ENCODE peak calls at places on chromosomes 3 and 15, in ten cellular contexts. One of them, this sample, is unnamed.

GRCh38 chr3:128374746-128375445 is 91.8 kb downstream of the DNAJB8 start:
- DNase-seq in left lung: no peak
- DNase-seq in mesothelial cell of epicardium: no peak
- DNase-seq in lower lobe of right lung: no peak
- DNase-seq in sigmoid colon: no peak
- DNase-seq in activated B cell treated with CpG ODN at 0.5 μM for 24 hours: no peak
- DNase-seq in upper lobe of right lung: no peak
- DNase-seq in fibroblast of pulmonary artery: no peak
- DNase-seq in omental fat pad: no peak
- DNase-seq in OCI-LY7: peak
- DNase-seq in this sample: no peak

GRCh38 chr3:25582242-25582641 is 82.5 kb downstream of the TOP2B start:
- DNase-seq in activated B cell treated with CpG ODN at 0.5 μM for 24 hours: no peak
- DNase-seq in left lung: no peak
- DNase-seq in sigmoid colon: no peak
- DNase-seq in omental fat pad: no peak
- DNase-seq in upper lobe of right lung: no peak
- DNase-seq in OCI-LY7: no peak
- DNase-seq in fibroblast of pulmonary artery: peak
- DNase-seq in mesothelial cell of epicardium: no peak
- DNase-seq in lower lobe of right lung: no peak
- DNase-seq in this sample: no peak

GRCh38 chr3:64484289-64484992 is 203.4 kb downstream of the ADAMTS9 start:
- DNase-seq in upper lobe of right lung: peak
- DNase-seq in omental fat pad: peak
- DNase-seq in lower lobe of right lung: peak
- DNase-seq in left lung: no peak
- DNase-seq in activated B cell treated with CpG ODN at 0.5 μM for 24 hours: peak
- DNase-seq in fibroblast of pulmonary artery: peak
- DNase-seq in mesothelial cell of epicardium: peak
- DNase-seq in OCI-LY7: peak
- DNase-seq in sigmoid colon: peak
- DNase-seq in this sample: peak

GRCh38 chr3:156445117-156445968 is 109.6 kb downstream of the SSR3 start:
- DNase-seq in sigmoid colon: no peak
- DNase-seq in activated B cell treated with CpG ODN at 0.5 μM for 24 hours: no peak
- DNase-seq in fibroblast of pulmonary artery: no peak
- DNase-seq in lower lobe of right lung: no peak
- DNase-seq in left lung: no peak
- DNase-seq in omental fat pad: no peak
- DNase-seq in upper lobe of right lung: no peak
- DNase-seq in OCI-LY7: no peak
- DNase-seq in mesothelial cell of epicardium: no peak
- DNase-seq in this sample: no peak

GRCh38 chr3:60841355-60841754 is 409.9 kb downstream of the FHIT start:
- DNase-seq in activated B cell treated with CpG ODN at 0.5 μM for 24 hours: no peak
- DNase-seq in upper lobe of right lung: no peak
- DNase-seq in omental fat pad: no peak
- DNase-seq in left lung: no peak
- DNase-seq in fibroblast of pulmonary artery: peak
- DNase-seq in OCI-LY7: no peak
- DNase-seq in lower lobe of right lung: no peak
- DNase-seq in sigmoid colon: no peak
- DNase-seq in mesothelial cell of epicardium: no peak
- DNase-seq in this sample: no peak

GRCh38 chr15:82122754-82123400 is 77.1 kb upstream of the MEX3B start:
- DNase-seq in activated B cell treated with CpG ODN at 0.5 μM for 24 hours: no peak
- DNase-seq in sigmoid colon: peak
- DNase-seq in OCI-LY7: no peak
- DNase-seq in left lung: no peak
- DNase-seq in mesothelial cell of epicardium: no peak
- DNase-seq in lower lobe of right lung: no peak
- DNase-seq in omental fat pad: no peak
- DNase-seq in fibroblast of pulmonary artery: peak
- DNase-seq in upper lobe of right lung: no peak
- DNase-seq in this sample: no peak

GRCh38 chr3:45773714-45774449 is 22.5 kb downstream of the SLC6A20 start:
- DNase-seq in upper lobe of right lung: no peak
- DNase-seq in left lung: no peak
- DNase-seq in mesothelial cell of epicardium: no peak
- DNase-seq in OCI-LY7: no peak
- DNase-seq in fibroblast of pulmonary artery: no peak
- DNase-seq in omental fat pad: no peak
- DNase-seq in activated B cell treated with CpG ODN at 0.5 μM for 24 hours: no peak
- DNase-seq in sigmoid colon: no peak
- DNase-seq in lower lobe of right lung: no peak
- DNase-seq in this sample: no peak

GRCh38 chr3:195817578-195818135 is 5.9 kb upstream of the MUC4 start:
- DNase-seq in fibroblast of pulmonary artery: no peak
- DNase-seq in mesothelial cell of epicardium: no peak
- DNase-seq in sigmoid colon: no peak
- DNase-seq in left lung: no peak
- DNase-seq in upper lobe of right lung: no peak
- DNase-seq in omental fat pad: no peak
- DNase-seq in activated B cell treated with CpG ODN at 0.5 μM for 24 hours: no peak
- DNase-seq in OCI-LY7: no peak
- DNase-seq in lower lobe of right lung: no peak
- DNase-seq in this sample: no peak

GRCh38 chr3:115217678-115218451 is 70.8 kb upstream of the ZBTB20 start:
- DNase-seq in left lung: no peak
- DNase-seq in OCI-LY7: peak
- DNase-seq in upper lobe of right lung: no peak
- DNase-seq in lower lobe of right lung: no peak
- DNase-seq in activated B cell treated with CpG ODN at 0.5 μM for 24 hours: no peak
- DNase-seq in sigmoid colon: no peak
- DNase-seq in fibroblast of pulmonary artery: peak
- DNase-seq in mesothelial cell of epicardium: no peak
- DNase-seq in omental fat pad: no peak
- DNase-seq in this sample: no peak

GRCh38 chr3:79067734-79068133 is 700.1 kb downstream of the ROBO1 start:
- DNase-seq in mesothelial cell of epicardium: no peak
- DNase-seq in upper lobe of right lung: no peak
- DNase-seq in lower lobe of right lung: no peak
- DNase-seq in omental fat pad: no peak
- DNase-seq in left lung: no peak
- DNase-seq in fibroblast of pulmonary artery: no peak
- DNase-seq in sigmoid colon: no peak
- DNase-seq in OCI-LY7: no peak
- DNase-seq in activated B cell treated with CpG ODN at 0.5 μM for 24 hours: no peak
- DNase-seq in this sample: no peak

GRCh38 chr3:170469151-170470062 is 50.7 kb downstream of the CLDN11 start:
- DNase-seq in fibroblast of pulmonary artery: no peak
- DNase-seq in omental fat pad: no peak
- DNase-seq in OCI-LY7: no peak
- DNase-seq in activated B cell treated with CpG ODN at 0.5 μM for 24 hours: no peak
- DNase-seq in upper lobe of right lung: no peak
- DNase-seq in mesothelial cell of epicardium: no peak
- DNase-seq in left lung: no peak
- DNase-seq in sigmoid colon: peak
- DNase-seq in lower lobe of right lung: no peak
- DNase-seq in this sample: no peak

GRCh38 chr3:22960326-22960984 is 242.7 kb upstream of the UBE2E2 start:
- DNase-seq in OCI-LY7: peak
- DNase-seq in fibroblast of pulmonary artery: peak
- DNase-seq in left lung: no peak
- DNase-seq in lower lobe of right lung: no peak
- DNase-seq in activated B cell treated with CpG ODN at 0.5 μM for 24 hours: no peak
- DNase-seq in upper lobe of right lung: no peak
- DNase-seq in omental fat pad: no peak
- DNase-seq in sigmoid colon: peak
- DNase-seq in mesothelial cell of epicardium: no peak
- DNase-seq in this sample: no peak

GRCh38 chr3:151219056-151219455 is 16.0 kb upstream of the GPR171 start:
- DNase-seq in fibroblast of pulmonary artery: peak
- DNase-seq in sigmoid colon: no peak
- DNase-seq in left lung: no peak
- DNase-seq in mesothelial cell of epicardium: no peak
- DNase-seq in upper lobe of right lung: no peak
- DNase-seq in omental fat pad: no peak
- DNase-seq in OCI-LY7: no peak
- DNase-seq in lower lobe of right lung: no peak
- DNase-seq in activated B cell treated with CpG ODN at 0.5 μM for 24 hours: no peak
- DNase-seq in this sample: no peak

GRCh38 chr3:42980209-42980608 is 1.1 kb downstream of the GASK1A start:
- DNase-seq in fibroblast of pulmonary artery: no peak
- DNase-seq in sigmoid colon: no peak
- DNase-seq in omental fat pad: no peak
- DNase-seq in activated B cell treated with CpG ODN at 0.5 μM for 24 hours: no peak
- DNase-seq in left lung: no peak
- DNase-seq in OCI-LY7: no peak
- DNase-seq in upper lobe of right lung: no peak
- DNase-seq in mesothelial cell of epicardium: no peak
- DNase-seq in lower lobe of right lung: no peak
- DNase-seq in this sample: no peak

DNA sequence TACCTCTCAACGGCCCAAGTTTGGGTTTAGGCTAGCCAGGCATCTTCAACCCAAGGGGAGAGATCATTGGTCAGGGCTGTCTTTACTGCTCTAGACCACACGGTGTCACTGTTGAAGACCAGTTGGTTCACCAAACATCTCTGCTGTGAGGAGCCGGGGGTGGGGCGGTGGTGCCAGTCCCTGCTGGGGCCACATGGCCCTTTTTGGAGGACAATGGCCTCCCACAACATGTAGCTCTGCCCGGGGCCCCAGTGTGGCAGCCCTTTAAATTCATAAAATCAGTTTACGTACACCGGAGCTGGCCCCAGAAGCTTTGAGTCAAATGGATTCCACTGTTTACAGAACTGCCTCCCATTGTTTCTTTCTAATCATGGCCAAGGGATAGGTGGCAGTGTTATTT is 19.1 kb upstream of the TM4SF18 start:
- DNase-seq in OCI-LY7: peak
- DNase-seq in upper lobe of right lung: peak
- DNase-seq in left lung: peak
- DNase-seq in mesothelial cell of epicardium: no peak
- DNase-seq in sigmoid colon: peak
- DNase-seq in omental fat pad: no peak
- DNase-seq in fibroblast of pulmonary artery: peak
- DNase-seq in activated B cell treated with CpG ODN at 0.5 μM for 24 hours: no peak
- DNase-seq in lower lobe of right lung: peak
- DNase-seq in this sample: no peak
- TF ChIP-seq CTCF in OCI-LY7: peak
- TF ChIP-seq CTCF in upper lobe of right lung: peak
- TF ChIP-seq CTCF in left lung: peak
- TF ChIP-seq CTCF in mesothelial cell of epicardium: peak
- TF ChIP-seq CTCF in sigmoid colon: no peak
- TF ChIP-seq CTCF in omental fat pad: no peak
- TF ChIP-seq CTCF in fibroblast of pulmonary artery: peak
- TF ChIP-seq CTCF in activated B cell treated with CpG ODN at 0.5 μM for 24 hours: no peak
- TF ChIP-seq CTCF in lower lobe of right lung: peak
- TF ChIP-seq CTCF in this sample: peak

GRCh38 chr3:56556908-56557814 is at the start of gene CCDC66:
- DNase-seq in omental fat pad: peak
- DNase-seq in sigmoid colon: peak
- DNase-seq in OCI-LY7: peak
- DNase-seq in activated B cell treated with CpG ODN at 0.5 μM for 24 hours: peak
- DNase-seq in left lung: peak
- DNase-seq in upper lobe of right lung: peak
- DNase-seq in fibroblast of pulmonary artery: peak
- DNase-seq in mesothelial cell of epicardium: peak
- DNase-seq in lower lobe of right lung: peak
- DNase-seq in this sample: peak

DNA sequence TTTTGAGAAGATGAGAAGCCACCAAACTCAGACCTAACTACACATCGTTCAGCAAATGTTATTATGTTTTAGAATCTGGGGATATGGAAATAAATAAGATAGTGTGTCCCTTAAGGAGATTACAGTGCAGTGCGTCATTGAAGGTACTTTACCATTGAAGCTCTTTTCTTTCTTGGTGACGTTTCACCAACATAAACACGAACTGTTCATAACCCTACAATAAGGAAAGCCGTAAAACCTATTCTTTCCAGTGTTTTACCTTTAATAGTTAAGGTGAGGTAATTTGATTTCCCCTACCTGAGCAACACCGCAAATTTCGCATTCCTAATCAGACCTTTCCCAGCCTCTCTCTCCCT is 818 bp downstream of the CCDC66 start:
- DNase-seq in OCI-LY7: no peak
- DNase-seq in lower lobe of right lung: no peak
- DNase-seq in mesothelial cell of epicardium: no peak
- DNase-seq in upper lobe of right lung: no peak
- DNase-seq in activated B cell treated with CpG ODN at 0.5 μM for 24 hours: no peak
- DNase-seq in omental fat pad: no peak
- DNase-seq in sigmoid colon: no peak
- DNase-seq in left lung: no peak
- DNase-seq in fibroblast of pulmonary artery: peak
- DNase-seq in this sample: no peak
- TF ChIP-seq CTCF in OCI-LY7: peak
- TF ChIP-seq CTCF in lower lobe of right lung: no peak
- TF ChIP-seq CTCF in mesothelial cell of epicardium: peak
- TF ChIP-seq CTCF in upper lobe of right lung: no peak
- TF ChIP-seq CTCF in activated B cell treated with CpG ODN at 0.5 μM for 24 hours: no peak
- TF ChIP-seq CTCF in omental fat pad: no peak
- TF ChIP-seq CTCF in sigmoid colon: peak
- TF ChIP-seq CTCF in left lung: no peak
- TF ChIP-seq CTCF in fibroblast of pulmonary artery: no peak
- TF ChIP-seq CTCF in this sample: no peak

GRCh38 chr3:83039422-83039821 is 1278.0 kb upstream of the GBE1 start:
- DNase-seq in fibroblast of pulmonary artery: no peak
- DNase-seq in activated B cell treated with CpG ODN at 0.5 μM for 24 hours: no peak
- DNase-seq in OCI-LY7: no peak
- DNase-seq in upper lobe of right lung: no peak
- DNase-seq in mesothelial cell of epicardium: no peak
- DNase-seq in omental fat pad: no peak
- DNase-seq in lower lobe of right lung: no peak
- DNase-seq in sigmoid colon: no peak
- DNase-seq in left lung: no peak
- DNase-seq in this sample: no peak

GRCh38 chr3:83033123-83033522 is 1271.7 kb upstream of the GBE1 start:
- DNase-seq in upper lobe of right lung: no peak
- DNase-seq in lower lobe of right lung: no peak
- DNase-seq in OCI-LY7: no peak
- DNase-seq in mesothelial cell of epicardium: no peak
- DNase-seq in left lung: no peak
- DNase-seq in activated B cell treated with CpG ODN at 0.5 μM for 24 hours: no peak
- DNase-seq in omental fat pad: no peak
- DNase-seq in fibroblast of pulmonary artery: no peak
- DNase-seq in sigmoid colon: no peak
- DNase-seq in this sample: no peak

GRCh38 chr3:83035704-83036010 is 1274.2 kb upstream of the GBE1 start:
- DNase-seq in fibroblast of pulmonary artery: no peak
- DNase-seq in upper lobe of right lung: no peak
- DNase-seq in mesothelial cell of epicardium: no peak
- DNase-seq in left lung: peak
- DNase-seq in activated B cell treated with CpG ODN at 0.5 μM for 24 hours: no peak
- DNase-seq in omental fat pad: no peak
- DNase-seq in sigmoid colon: no peak
- DNase-seq in lower lobe of right lung: peak
- DNase-seq in OCI-LY7: no peak
- DNase-seq in this sample: no peak

GRCh38 chr3:83034806-83035703 is 1273.6 kb upstream of the GBE1 start:
- DNase-seq in activated B cell treated with CpG ODN at 0.5 μM for 24 hours: no peak
- DNase-seq in mesothelial cell of epicardium: no peak
- DNase-seq in fibroblast of pulmonary artery: no peak
- DNase-seq in sigmoid colon: no peak
- DNase-seq in OCI-LY7: no peak
- DNase-seq in omental fat pad: no peak
- DNase-seq in upper lobe of right lung: peak
- DNase-seq in lower lobe of right lung: peak
- DNase-seq in left lung: peak
- DNase-seq in this sample: no peak
- TF ChIP-seq CTCF in activated B cell treated with CpG ODN at 0.5 μM for 24 hours: no peak
- TF ChIP-seq CTCF in mesothelial cell of epicardium: no peak
- TF ChIP-seq CTCF in fibroblast of pulmonary artery: no peak
- TF ChIP-seq CTCF in sigmoid colon: no peak
- TF ChIP-seq CTCF in OCI-LY7: no peak
- TF ChIP-seq CTCF in omental fat pad: no peak
- TF ChIP-seq CTCF in upper lobe of right lung: no peak
- TF ChIP-seq CTCF in lower lobe of right lung: no peak
- TF ChIP-seq CTCF in left lung: no peak
- TF ChIP-seq CTCF in this sample: no peak

GRCh38 chr3:66803206-66803605 is 194.9 kb upstream of the KBTBD8 start:
- DNase-seq in left lung: no peak
- DNase-seq in omental fat pad: no peak
- DNase-seq in activated B cell treated with CpG ODN at 0.5 μM for 24 hours: no peak
- DNase-seq in lower lobe of right lung: no peak
- DNase-seq in fibroblast of pulmonary artery: no peak
- DNase-seq in OCI-LY7: no peak
- DNase-seq in mesothelial cell of epicardium: no peak
- DNase-seq in sigmoid colon: no peak
- DNase-seq in upper lobe of right lung: no peak
- DNase-seq in this sample: no peak
- TF ChIP-seq CTCF in left lung: no peak
- TF ChIP-seq CTCF in omental fat pad: no peak
- TF ChIP-seq CTCF in activated B cell treated with CpG ODN at 0.5 μM for 24 hours: no peak
- TF ChIP-seq CTCF in lower lobe of right lung: no peak
- TF ChIP-seq CTCF in fibroblast of pulmonary artery: peak
- TF ChIP-seq CTCF in OCI-LY7: peak
- TF ChIP-seq CTCF in mesothelial cell of epicardium: no peak
- TF ChIP-seq CTCF in sigmoid colon: no peak
- TF ChIP-seq CTCF in upper lobe of right lung: no peak
- TF ChIP-seq CTCF in this sample: no peak